ENCODE peak calls at places on chromosomes 6 and 20, in five cellular contexts. K is AG09309, W is kidney, Z is left ventricle myocardium inferior, A is upper lobe of right lung. H is an unnamed sample.

GRCh38 chr6:169700296-169700695 is 1.5 kb downstream of the WDR27 start:
- DNase-seq in K (no peak), W (no peak), Z (no peak), A (no peak), H (no peak)

GRCh38 chr20:58342104-58342945 is 32.8 kb downstream of the RAB22A start:
- DNase-seq in K (no peak), W (no peak), Z (no peak), A (no peak), H (no peak)

GRCh38 chr20:20837574-20838021 is 125.2 kb upstream of the RALGAPA2 start:
- DNase-seq in K (peak), W (no peak), Z (peak), A (peak), H (no peak)

GRCh38 chr6:112232845-112233256 is 21.5 kb downstream of the LAMA4 start:
- DNase-seq in K (no peak), W (no peak), Z (peak), A (no peak), H (peak)

GRCh38 chr20:41469868-41470267 is 103.2 kb upstream of the EMILIN3 start:
- DNase-seq in K (no peak), W (no peak), Z (peak), A (no peak), H (no peak)

GRCh38 chr6:24401458-24401857 is 1.3 kb upstream of the MRS2 start:
- DNase-seq in K (no peak), W (no peak), Z (no peak), A (no peak), H (no peak)

GRCh38 chr6:46410330-46410953 is 80.8 kb downstream of the RCAN2 start:
- DNase-seq in K (peak), W (no peak), Z (no peak), A (no peak), H (peak)

GRCh38 chr6:127737009-127737486 is 160.1 kb downstream of the C6orf58 start:
- DNase-seq in K (peak), W (no peak), Z (no peak), A (no peak), H (peak)

GRCh38 chr20:831251-831650 is 2.3 kb upstream of the FAM110A start:
- DNase-seq in K (no peak), W (no peak), Z (no peak), A (no peak), H (no peak)

GRCh38 chr20:831956-832355 is 1.6 kb upstream of the FAM110A start:
- DNase-seq in K (no peak), W (peak), Z (no peak), A (no peak), H (no peak)

GRCh38 chr20:830011-830521 is 3.4 kb upstream of the FAM110A start:
- DNase-seq in K (peak), W (peak), Z (no peak), A (peak), H (no peak)

GRCh38 chr20:828987-829386 is 4.5 kb upstream of the FAM110A start:
- DNase-seq in K (no peak), W (no peak), Z (no peak), A (peak), H (no peak)

GRCh38 chr20:829531-829930 is 4.0 kb upstream of the FAM110A start:
- DNase-seq in K (no peak), W (no peak), Z (no peak), A (peak), H (no peak)
- H3K4me3 ChIP-seq in K (no peak), W (no peak), Z (no peak), A (no peak), H (no peak)

DNA sequence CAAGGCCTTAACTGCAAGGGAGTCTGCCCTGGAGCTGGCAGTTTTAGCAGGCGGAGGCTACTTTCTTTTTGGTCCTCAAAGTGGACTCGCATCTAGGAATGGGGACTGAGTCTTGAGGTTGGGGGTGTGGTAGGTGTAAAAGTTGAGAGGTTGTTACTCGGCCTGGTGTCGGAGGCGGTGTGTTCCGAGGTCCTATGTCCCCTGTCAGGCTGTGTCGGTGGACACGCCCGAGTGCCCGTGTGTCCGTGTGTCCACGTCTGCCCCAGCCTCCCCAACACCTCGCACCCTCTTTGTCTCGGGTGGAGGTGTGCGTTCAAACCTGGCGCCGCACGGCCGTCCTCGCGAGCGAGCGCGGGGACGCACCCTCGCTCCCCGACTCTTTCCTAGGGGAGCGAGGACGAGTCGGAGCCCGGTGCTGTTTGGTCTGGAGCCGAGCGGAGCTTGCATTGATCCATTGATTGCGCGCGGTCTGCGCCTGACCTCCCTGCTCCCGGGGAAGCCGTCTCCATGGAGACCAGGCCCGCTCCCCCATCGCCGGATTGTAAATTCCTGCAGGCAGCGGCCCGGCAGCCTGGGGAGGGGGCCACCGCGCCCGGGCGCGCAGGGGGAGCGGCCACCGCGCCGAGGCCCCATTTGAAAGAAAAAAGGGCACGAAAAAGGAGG is 464 bp upstream of the SCUBE3 start:
- DNase-seq in K (no peak), W (no peak), Z (no peak), A (no peak), H (no peak)
- H3K4me3 ChIP-seq in K (peak), W (peak), Z (peak), A (peak), H (peak)

GRCh38 chr6:39228111-39228971 is 934 bp downstream of the KCNK5 start:
- DNase-seq in K (no peak), W (no peak), Z (no peak), A (no peak), H (no peak)
- H3K4me3 ChIP-seq in K (no peak), W (peak), Z (peak), A (peak), H (peak)

GRCh38 chr6:167676666-167677421 is 149.9 kb upstream of the AFDN start:
- DNase-seq in K (no peak), W (no peak), Z (no peak), A (peak), H (peak)

GRCh38 chr6:167677422-167677789 is 149.3 kb upstream of the AFDN start:
- DNase-seq in K (no peak), W (no peak), Z (no peak), A (no peak), H (no peak)

GRCh38 chr6:167679137-167679736 is 147.5 kb upstream of the AFDN start:
- DNase-seq in K (no peak), W (no peak), Z (no peak), A (no peak), H (no peak)

GRCh38 chr6:167679791-167680604 is 146.7 kb upstream of the AFDN start:
- DNase-seq in K (no peak), W (no peak), Z (no peak), A (peak), H (no peak)

GRCh38 chr6:167678102-167679101 is 148.3 kb upstream of the AFDN start:
- DNase-seq in K (no peak), W (no peak), Z (peak), A (peak), H (no peak)
- H3K4me3 ChIP-seq in K (no peak), W (peak), Z (peak), A (peak), H (no peak)

GRCh38 chr20:45969712-45970634 is 2.0 kb downstream of the ZNF335 start:
- DNase-seq in K (no peak), W (peak), Z (no peak), A (peak), H (no peak)

GRCh38 chr20:45967551-45968080 is 4.4 kb downstream of the ZNF335 start:
- DNase-seq in K (no peak), W (peak), Z (no peak), A (peak), H (no peak)

GRCh38 chr20:45968081-45968671 is 3.8 kb downstream of the ZNF335 start:
- DNase-seq in K (no peak), W (peak), Z (no peak), A (peak), H (no peak)

GRCh38 chr20:45970646-45971424 is 1.2 kb downstream of the ZNF335 start:
- DNase-seq in K (no peak), W (peak), Z (no peak), A (peak), H (no peak)

GRCh38 chr20:45968801-45969711 is 2.9 kb downstream of the ZNF335 start:
- DNase-seq in K (no peak), W (peak), Z (no peak), A (peak), H (no peak)
- H3K4me3 ChIP-seq in K (no peak), W (no peak), Z (no peak), A (no peak), H (no peak)

GRCh38 chr20:6055161-6055783 is 1.4 kb upstream of the LRRN4 start:
- DNase-seq in K (no peak), W (no peak), Z (no peak), A (no peak), H (no peak)

GRCh38 chr20:6053776-6054688 is at the start of gene LRRN4:
- DNase-seq in K (no peak), W (peak), Z (no peak), A (peak), H (no peak)

GRCh38 chr20:6053064-6053775 is 640 bp downstream of the LRRN4 start:
- DNase-seq in K (no peak), W (no peak), Z (no peak), A (no peak), H (no peak)

GRCh38 chr20:6048391-6048790 is 5.5 kb downstream of the LRRN4 start:
- DNase-seq in K (no peak), W (no peak), Z (no peak), A (no peak), H (no peak)

GRCh38 chr20:6051505-6051904 is 2.4 kb downstream of the LRRN4 start:
- DNase-seq in K (peak), W (no peak), Z (no peak), A (no peak), H (no peak)
- H3K4me3 ChIP-seq in K (peak), W (no peak), Z (peak), A (peak), H (peak)

DNA sequence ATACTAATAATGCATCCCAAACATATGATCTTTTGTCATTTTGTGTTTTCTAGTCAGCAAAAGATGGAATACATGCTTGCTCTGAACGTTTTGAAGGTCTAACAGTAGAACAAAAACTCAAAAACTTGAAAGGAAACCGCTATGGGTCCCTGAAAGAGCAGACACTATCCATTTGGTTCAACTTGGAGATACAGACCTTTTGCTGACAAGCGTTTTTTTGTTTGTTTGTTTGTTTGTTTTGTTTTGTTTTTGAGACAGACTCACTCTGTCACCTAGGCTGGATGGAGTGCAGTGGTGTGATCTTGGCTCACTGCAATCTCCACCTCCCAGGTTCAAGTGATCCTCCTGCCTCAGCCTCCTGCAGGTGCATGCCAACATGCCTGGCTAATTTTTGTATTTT is 644.3 kb upstream of the PTCHD4 start:
- DNase-seq in K (no peak), W (no peak), Z (no peak), A (no peak), H (no peak)
- H3K4me3 ChIP-seq in K (no peak), W (no peak), Z (no peak), A (no peak), H (no peak)

DNA sequence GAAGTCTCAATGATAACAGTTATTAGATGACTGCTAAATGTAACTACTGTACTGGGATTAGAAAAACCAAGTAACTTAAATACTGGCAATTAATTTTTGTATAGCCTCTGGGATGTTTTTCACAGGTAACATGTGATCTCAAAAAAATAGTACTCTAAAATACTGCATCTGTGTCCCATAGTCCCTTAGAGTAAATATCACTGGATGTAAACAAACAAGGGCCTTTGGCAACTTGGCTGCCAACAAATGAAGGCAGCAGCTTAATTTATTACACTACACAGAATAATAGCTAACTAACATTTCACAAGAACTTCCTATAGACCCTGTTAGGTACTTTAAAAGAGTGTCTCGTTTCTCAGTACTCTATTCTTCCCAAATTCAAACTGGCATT is 14.0 kb downstream of the ARHGAP18 start:
- DNase-seq in K (no peak), W (no peak), Z (no peak), A (no peak), H (no peak)
- H3K4me3 ChIP-seq in K (no peak), W (no peak), Z (no peak), A (no peak), H (no peak)